ENCODE peak calls at places on chromosomes 11 and 22, in eight cellular contexts. One of them, this sample, is unnamed.

GRCh38 chr11:77113382-77114088 is 10.9 kb downstream of the OMP start:
- DNase-seq in uterus: no peak
- DNase-seq in Peyer's patch: peak; percentile 69
- DNase-seq in A549: peak; percentile 82
- DNase-seq in breast epithelium: no peak
- DNase-seq in transverse colon: no peak
- DNase-seq in HCT116: no peak
- DNase-seq in tibial nerve: no peak
- DNase-seq in this sample: peak; percentile 19

GRCh38 chr11:45578286-45578685 is 87.1 kb downstream of the CHST1 start:
- DNase-seq in Peyer's patch: no peak
- DNase-seq in tibial nerve: no peak
- DNase-seq in A549: no peak
- DNase-seq in breast epithelium: no peak
- DNase-seq in transverse colon: no peak
- DNase-seq in HCT116: no peak
- DNase-seq in uterus: no peak
- DNase-seq in this sample: no peak

GRCh38 chr11:36090351-36091245 is 146.7 kb downstream of the LDLRAD3 start:
- DNase-seq in transverse colon: no peak
- DNase-seq in breast epithelium: no peak
- DNase-seq in HCT116: no peak
- DNase-seq in tibial nerve: no peak
- DNase-seq in uterus: no peak
- DNase-seq in Peyer's patch: no peak
- DNase-seq in A549: no peak
- DNase-seq in this sample: no peak

GRCh38 chr11:46003647-46004046 is 81.2 kb downstream of the LARGE2 start:
- DNase-seq in tibial nerve: no peak
- DNase-seq in transverse colon: no peak
- DNase-seq in Peyer's patch: no peak
- DNase-seq in A549: no peak
- DNase-seq in HCT116: no peak
- DNase-seq in uterus: no peak
- DNase-seq in breast epithelium: no peak
- DNase-seq in this sample: no peak

GRCh38 chr22:50087646-50088045 is 2.2 kb upstream of the MOV10L1 start:
- DNase-seq in uterus: no peak
- DNase-seq in HCT116: no peak
- DNase-seq in A549: no peak
- DNase-seq in Peyer's patch: no peak
- DNase-seq in breast epithelium: no peak
- DNase-seq in tibial nerve: no peak
- DNase-seq in transverse colon: no peak
- DNase-seq in this sample: no peak

GRCh38 chr11:14422052-14422813 is 63.2 kb upstream of the RRAS2 start:
- DNase-seq in Peyer's patch: peak; percentile 64
- DNase-seq in uterus: peak; percentile 85
- DNase-seq in A549: peak; percentile 85
- DNase-seq in transverse colon: peak; percentile 66
- DNase-seq in tibial nerve: peak; percentile 33
- DNase-seq in HCT116: peak; percentile 45
- DNase-seq in breast epithelium: peak; percentile 66
- DNase-seq in this sample: peak; percentile 96

GRCh38 chr22:22982616-22983015 is 87.7 kb upstream of the GNAZ start:
- DNase-seq in transverse colon: no peak
- DNase-seq in A549: no peak
- DNase-seq in tibial nerve: no peak
- DNase-seq in Peyer's patch: no peak
- DNase-seq in HCT116: no peak
- DNase-seq in breast epithelium: no peak
- DNase-seq in uterus: no peak
- DNase-seq in this sample: no peak

GRCh38 chr11:131108780-131109179 is 192.5 kb upstream of the SNX19 start:
- DNase-seq in breast epithelium: no peak
- DNase-seq in HCT116: no peak
- DNase-seq in A549: no peak
- DNase-seq in tibial nerve: no peak
- DNase-seq in Peyer's patch: no peak
- DNase-seq in transverse colon: no peak
- DNase-seq in uterus: no peak
- DNase-seq in this sample: no peak

GRCh38 chr22:41657709-41658108 is 31.0 kb downstream of the SNU13 start:
- DNase-seq in breast epithelium: no peak
- DNase-seq in transverse colon: no peak
- DNase-seq in HCT116: no peak
- DNase-seq in tibial nerve: no peak
- DNase-seq in Peyer's patch: no peak
- DNase-seq in A549: no peak
- DNase-seq in uterus: no peak
- DNase-seq in this sample: no peak

GRCh38 chr22:43044402-43044801 is 29.5 kb upstream of the PACSIN2 start:
- DNase-seq in tibial nerve: no peak
- DNase-seq in breast epithelium: no peak
- DNase-seq in HCT116: no peak
- DNase-seq in Peyer's patch: no peak
- DNase-seq in A549: no peak
- DNase-seq in transverse colon: no peak
- DNase-seq in uterus: no peak
- DNase-seq in this sample: peak; percentile 46

GRCh38 chr11:46615756-46616155 is 1.3 kb downstream of the HARBI1 start:
- DNase-seq in transverse colon: no peak
- DNase-seq in A549: no peak
- DNase-seq in uterus: no peak
- DNase-seq in breast epithelium: no peak
- DNase-seq in tibial nerve: no peak
- DNase-seq in HCT116: no peak
- DNase-seq in Peyer's patch: no peak
- DNase-seq in this sample: no peak

GRCh38 chr11:75785187-75785586 is 16.6 kb downstream of the DGAT2 start:
- DNase-seq in tibial nerve: no peak
- DNase-seq in A549: no peak
- DNase-seq in breast epithelium: no peak
- DNase-seq in Peyer's patch: no peak
- DNase-seq in HCT116: no peak
- DNase-seq in transverse colon: no peak
- DNase-seq in uterus: no peak
- DNase-seq in this sample: no peak

GRCh38 chr11:123560001-123560400 is 94.4 kb downstream of the SCN3B start:
- DNase-seq in HCT116: no peak
- DNase-seq in uterus: peak; percentile 56
- DNase-seq in breast epithelium: no peak
- DNase-seq in tibial nerve: no peak
- DNase-seq in A549: no peak
- DNase-seq in transverse colon: no peak
- DNase-seq in Peyer's patch: no peak
- DNase-seq in this sample: peak; percentile 93

GRCh38 chr11:92136792-92137191 is 87.8 kb upstream of the FAT3 start:
- DNase-seq in transverse colon: no peak
- DNase-seq in breast epithelium: no peak
- DNase-seq in HCT116: no peak
- DNase-seq in A549: no peak
- DNase-seq in Peyer's patch: no peak
- DNase-seq in tibial nerve: no peak
- DNase-seq in uterus: no peak
- DNase-seq in this sample: no peak

GRCh38 chr11:117259417-117259816 is 26.9 kb downstream of the RNF214 start:
- DNase-seq in uterus: no peak
- DNase-seq in A549: no peak
- DNase-seq in tibial nerve: no peak
- DNase-seq in Peyer's patch: no peak
- DNase-seq in HCT116: no peak
- DNase-seq in breast epithelium: no peak
- DNase-seq in transverse colon: no peak
- DNase-seq in this sample: no peak

GRCh38 chr11:117832511-117832910 is 8.0 kb upstream of the FXYD2 start:
- DNase-seq in Peyer's patch: no peak
- DNase-seq in HCT116: no peak
- DNase-seq in uterus: peak; percentile 9
- DNase-seq in transverse colon: peak; percentile 5
- DNase-seq in A549: no peak
- DNase-seq in breast epithelium: no peak
- DNase-seq in tibial nerve: no peak
- DNase-seq in this sample: no peak

DNA sequence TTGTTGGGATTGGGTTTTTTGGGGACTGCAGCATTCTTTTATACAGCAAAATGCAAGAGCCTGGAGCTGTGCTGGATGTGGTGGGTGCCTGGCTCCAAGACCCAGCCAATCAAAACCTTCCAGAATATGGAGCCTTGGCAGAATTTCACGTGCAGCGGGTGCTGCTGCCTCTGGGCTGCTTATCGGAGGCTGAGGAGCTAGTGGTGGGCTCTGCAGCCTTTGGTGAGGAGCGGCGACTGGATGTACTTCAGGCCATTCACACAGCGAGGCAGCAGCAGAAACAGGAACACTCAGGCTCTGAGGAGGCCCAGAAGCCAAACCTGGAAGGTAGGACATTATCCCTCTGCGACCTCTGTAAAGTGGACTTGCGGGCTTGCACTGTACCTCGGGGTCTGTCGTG is 5.6 kb downstream of the PEX26 start:
- DNase-seq in transverse colon: no peak
- DNase-seq in HCT116: no peak
- DNase-seq in Peyer's patch: no peak
- DNase-seq in A549: no peak
- DNase-seq in tibial nerve: no peak
- DNase-seq in breast epithelium: no peak
- DNase-seq in uterus: no peak
- DNase-seq in this sample: no peak
- H3K4me3 ChIP-seq in transverse colon: no peak overlapping the region
- H3K4me3 ChIP-seq in HCT116: no peak overlapping the region
- H3K4me3 ChIP-seq in Peyer's patch: no peak overlapping the region
- H3K4me3 ChIP-seq in A549: no peak overlapping the region
- H3K4me3 ChIP-seq in tibial nerve: no peak overlapping the region
- H3K4me3 ChIP-seq in breast epithelium: no peak overlapping the region
- H3K4me3 ChIP-seq in uterus: no peak overlapping the region
- H3K4me3 ChIP-seq in this sample: no peak overlapping the region

GRCh38 chr11:121086866-121087265 is 14.2 kb upstream of the TECTA start:
- DNase-seq in Peyer's patch: no peak
- DNase-seq in A549: no peak
- DNase-seq in transverse colon: no peak
- DNase-seq in HCT116: no peak
- DNase-seq in uterus: no peak
- DNase-seq in tibial nerve: no peak
- DNase-seq in breast epithelium: no peak
- DNase-seq in this sample: no peak

GRCh38 chr11:121081320-121081719 is 19.7 kb upstream of the TECTA start:
- DNase-seq in HCT116: no peak
- DNase-seq in A549: no peak
- DNase-seq in uterus: no peak
- DNase-seq in Peyer's patch: no peak
- DNase-seq in transverse colon: no peak
- DNase-seq in breast epithelium: no peak
- DNase-seq in tibial nerve: no peak
- DNase-seq in this sample: no peak

GRCh38 chr11:121082670-121083069 is 18.4 kb upstream of the TECTA start:
- DNase-seq in breast epithelium: no peak
- DNase-seq in A549: no peak
- DNase-seq in tibial nerve: no peak
- DNase-seq in transverse colon: no peak
- DNase-seq in HCT116: no peak
- DNase-seq in uterus: no peak
- DNase-seq in Peyer's patch: no peak
- DNase-seq in this sample: peak; percentile 2

DNA sequence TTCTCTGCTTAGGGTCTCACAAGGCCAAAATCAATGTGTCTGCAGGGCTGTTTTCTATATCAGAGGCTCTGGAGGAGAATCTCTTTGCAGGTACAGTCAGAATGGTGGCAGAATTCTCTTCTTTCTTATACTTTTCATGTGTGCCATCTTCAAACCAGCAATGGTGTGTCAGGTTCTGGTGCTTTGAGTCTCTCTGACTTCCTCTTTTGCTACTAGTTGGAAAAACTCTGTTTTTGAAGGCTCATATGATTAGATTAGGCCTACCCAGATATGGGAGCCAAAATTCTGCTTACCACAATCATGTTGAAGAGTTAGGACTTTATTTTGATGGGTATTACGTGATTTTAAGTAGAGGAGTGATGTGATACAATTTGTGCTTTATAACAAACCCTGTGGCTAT is 18.8 kb upstream of the TECTA start:
- DNase-seq in breast epithelium: no peak
- DNase-seq in uterus: no peak
- DNase-seq in HCT116: no peak
- DNase-seq in transverse colon: no peak
- DNase-seq in A549: no peak
- DNase-seq in tibial nerve: no peak
- DNase-seq in Peyer's patch: no peak
- DNase-seq in this sample: no peak
- TF ChIP-seq POLR2A in breast epithelium: no peak
- TF ChIP-seq POLR2A in uterus: no peak
- TF ChIP-seq POLR2A in HCT116: no peak
- TF ChIP-seq POLR2A in transverse colon: no peak
- TF ChIP-seq POLR2A in A549: no peak
- TF ChIP-seq POLR2A in tibial nerve: no peak
- TF ChIP-seq POLR2A in Peyer's patch: no peak
- TF ChIP-seq POLR2A in this sample: no peak

DNA sequence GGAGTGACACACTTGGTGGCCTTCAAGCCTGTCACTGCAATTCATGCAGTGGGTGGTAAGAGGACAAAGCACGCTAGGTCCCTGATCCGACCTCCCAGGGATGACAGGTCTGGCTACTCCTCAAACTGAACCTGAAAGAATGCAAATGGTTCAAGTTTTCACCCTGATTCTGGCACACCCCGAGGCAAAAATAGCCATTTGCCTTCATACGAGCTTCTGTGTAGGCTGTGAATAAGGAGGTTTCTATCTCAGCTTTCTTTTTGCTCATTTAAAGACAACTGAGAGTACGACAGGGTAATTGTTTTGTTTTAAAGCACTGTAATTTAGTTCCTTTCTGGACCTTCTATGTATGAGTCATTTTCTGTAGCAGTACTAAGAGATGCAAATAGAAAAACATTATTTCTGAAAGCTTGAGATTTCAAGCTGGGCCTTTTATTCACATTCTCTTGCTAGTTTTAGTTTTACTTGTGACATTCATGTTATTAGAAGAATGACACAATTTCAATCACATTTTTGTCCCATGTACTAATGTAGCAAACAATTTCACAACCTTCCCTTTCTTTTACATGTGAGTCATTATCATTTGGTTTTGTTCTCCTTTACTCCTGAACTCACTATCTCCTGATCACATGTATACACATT is 56.6 kb upstream of the FDX1 start:
- DNase-seq in A549: no peak
- DNase-seq in Peyer's patch: no peak
- DNase-seq in tibial nerve: no peak
- DNase-seq in uterus: no peak
- DNase-seq in breast epithelium: no peak
- DNase-seq in HCT116: no peak
- DNase-seq in transverse colon: no peak
- DNase-seq in this sample: no peak
- H3K4me1 ChIP-seq in A549: peaks cover 49% of the 10 kb centered on the region
- H3K4me1 ChIP-seq in Peyer's patch: no peaks in the 10 kb centered on the region
- H3K4me1 ChIP-seq in tibial nerve: peaks cover 14% of the 10 kb centered on the region
- H3K4me1 ChIP-seq in uterus: no peaks in the 10 kb centered on the region
- H3K4me1 ChIP-seq in breast epithelium: no peaks in the 10 kb centered on the region
- H3K4me1 ChIP-seq in HCT116: peaks cover 8% of the 10 kb centered on the region
- H3K4me1 ChIP-seq in transverse colon: peaks cover 7% of the 10 kb centered on the region
- H3K4me1 ChIP-seq in this sample: no peaks in the 10 kb centered on the region

DNA sequence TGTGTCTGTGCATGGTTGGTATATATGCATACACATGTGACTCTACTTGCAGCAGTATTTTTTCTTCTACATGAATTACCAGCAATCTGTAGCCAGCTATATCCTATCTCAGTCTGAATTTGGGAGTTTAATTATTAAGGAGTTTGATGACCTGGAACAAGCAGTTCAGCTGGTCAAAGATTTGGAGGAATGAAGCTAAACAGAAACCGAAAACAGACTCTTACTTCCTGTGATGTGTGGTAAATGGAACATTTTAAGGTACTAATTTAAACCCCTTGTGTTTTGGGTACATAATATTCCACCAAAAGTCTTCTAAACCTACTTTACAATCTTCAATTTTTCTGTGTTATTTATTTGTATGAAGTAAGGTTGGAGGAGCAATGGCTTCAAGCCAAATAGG is 124.4 kb upstream of the PGR start:
- DNase-seq in Peyer's patch: no peak
- DNase-seq in transverse colon: no peak
- DNase-seq in breast epithelium: no peak
- DNase-seq in uterus: no peak
- DNase-seq in tibial nerve: no peak
- DNase-seq in HCT116: no peak
- DNase-seq in A549: no peak
- DNase-seq in this sample: no peak
- H3K4me3 ChIP-seq in Peyer's patch: no peak overlapping the region
- H3K4me3 ChIP-seq in transverse colon: no peak overlapping the region
- H3K4me3 ChIP-seq in breast epithelium: no peak overlapping the region
- H3K4me3 ChIP-seq in uterus: no peak overlapping the region
- H3K4me3 ChIP-seq in tibial nerve: no peak overlapping the region
- H3K4me3 ChIP-seq in HCT116: no peak overlapping the region
- H3K4me3 ChIP-seq in A549: no peak overlapping the region
- H3K4me3 ChIP-seq in this sample: no peak overlapping the region

This sample was measured in thyroid gland.